ENCODE peak calls at places on chromosomes 6 and 20, in six cellular contexts. A is esophagus squamous epithelium; M is WERI-Rb-1; R is SK-N-SH; Q is brain microvascular endothelial cell; H is CD8-positive, alpha-beta memory T cell. C is an unnamed sample.

GRCh38 chr6:100261486-100261885 is 203.2 kb downstream of the SIM1 start:
- DNase-seq in A (no peak), M (no peak), Q (no peak), H (no peak), R (no peak), C (no peak)

GRCh38 chr6:111920581-111920980 is 47.3 kb upstream of the FYN start:
- DNase-seq in Q (no peak), A (no peak), R (no peak), M (no peak), H (no peak), C (no peak)

GRCh38 chr6:139977887-139978332 is 603.5 kb upstream of the CITED2 start:
- DNase-seq in Q (peak; percentile 63), A (no peak), R (no peak), M (no peak), H (no peak), C (no peak)

GRCh38 chr6:7249946-7250643 is 62.9 kb downstream of the SSR1 start:
- DNase-seq in Q (no peak), R (no peak), A (no peak), M (peak; percentile 53), H (no peak), C (no peak)

GRCh38 chr6:134630468-134631180 is 312.7 kb upstream of the SGK1 start:
- DNase-seq in H (no peak), R (peak; percentile 20), Q (no peak), A (no peak), M (no peak), C (peak; percentile 98)

GRCh38 chr6:146339716-146340115 is 203.9 kb upstream of the RAB32 start:
- DNase-seq in H (no peak), R (no peak), M (no peak), Q (no peak), A (no peak), C (no peak)

GRCh38 chr6:33999567-33999966 is 146.3 kb downstream of the GRM4 start:
- DNase-seq in A (no peak), Q (no peak), M (no peak), H (no peak), R (no peak), C (no peak)

GRCh38 chr6:168060521-168060931 is 18.5 kb downstream of the FRMD1 start:
- DNase-seq in Q (peak; percentile 62), R (peak; percentile 87), M (peak; percentile 86), H (no peak), A (no peak), C (peak; percentile 62)

GRCh38 chr6:6008648-6009421 is 2.1 kb upstream of the NRN1 start:
- DNase-seq in A (no peak), M (peak; percentile 99), Q (peak; percentile 43), R (peak; percentile 98), H (no peak), C (peak; percentile 37)

GRCh38 chr6:134529921-134530320 is 212.0 kb upstream of the SGK1 start:
- DNase-seq in R (no peak), Q (no peak), M (no peak), H (no peak), A (no peak), C (no peak)

GRCh38 chr6:143333749-143334520 is 116.6 kb downstream of the ADAT2 start:
- DNase-seq in R (no peak), A (no peak), M (no peak), H (no peak), Q (no peak), C (no peak)

GRCh38 chr20:55132523-55132922 is 657.1 kb downstream of the DOK5 start:
- DNase-seq in M (no peak), R (no peak), H (no peak), Q (no peak), A (no peak), C (no peak)

GRCh38 chr6:168865-169455 is 123.3 kb upstream of the DUSP22 start:
- DNase-seq in Q (no peak), A (no peak), R (peak; percentile 42), H (no peak), M (no peak), C (peak; percentile 47)

GRCh38 chr6:49839957-49840356 is 26.4 kb downstream of the CRISP1 start:
- DNase-seq in R (no peak), A (no peak), H (no peak), M (no peak), Q (no peak), C (no peak)

GRCh38 chr6:145887969-145888368 is 73.4 kb upstream of the FBXO30 start:
- DNase-seq in M (peak; percentile 25), Q (peak; percentile 23), A (no peak), H (peak; percentile 14), R (peak; percentile 3), C (no peak)

GRCh38 chr6:35052694-35053565 is 88.2 kb downstream of the TCP11 start:
- DNase-seq in H (no peak), Q (no peak), A (no peak), M (no peak), R (no peak), C (no peak)

GRCh38 chr20:58719971-58720371 is 27.4 kb downstream of the NPEPL1 start:
- DNase-seq in H (no peak), Q (no peak), M (no peak), A (no peak), R (peak; percentile 20), C (no peak)

GRCh38 chr20:58971429-58971828 is 9.6 kb upstream of the NELFCD start:
- DNase-seq in H (no peak), M (no peak), Q (no peak), R (no peak), A (no peak), C (no peak)

GRCh38 chr6:170179925-170180324 is 111.0 kb downstream of the DLL1 start:
- DNase-seq in M (no peak), A (no peak), Q (no peak), H (no peak), R (no peak), C (no peak)

GRCh38 chr6:139257821-139258398 is 33.9 kb downstream of the TXLNB start:
- DNase-seq in R (no peak), Q (no peak), A (no peak), H (no peak), M (no peak), C (no peak)

GRCh38 chr6:75419980-75420379 is 73.6 kb downstream of the FILIP1 start:
- DNase-seq in M (no peak), H (no peak), R (no peak), A (no peak), Q (no peak), C (no peak)

GRCh38 chr6:70763754-70764153 is 96.1 kb downstream of the SMAP1 start:
- DNase-seq in M (no peak), H (no peak), R (no peak), Q (peak; percentile 7), A (no peak), C (no peak)

GRCh38 chr6:27742833-27743573 is 169.2 kb downstream of the OR2B2 start:
- DNase-seq in Q (no peak), A (no peak), R (no peak), H (no peak), M (no peak), C (no peak)

GRCh38 chr6:27747637-27748036 is 164.6 kb downstream of the OR2B2 start:
- DNase-seq in M (no peak), H (no peak), Q (no peak), A (no peak), R (no peak), C (no peak)

GRCh38 chr6:27748662-27749061 is 163.5 kb downstream of the OR2B2 start:
- DNase-seq in R (no peak), H (no peak), A (no peak), Q (no peak), M (no peak), C (no peak)

DNA sequence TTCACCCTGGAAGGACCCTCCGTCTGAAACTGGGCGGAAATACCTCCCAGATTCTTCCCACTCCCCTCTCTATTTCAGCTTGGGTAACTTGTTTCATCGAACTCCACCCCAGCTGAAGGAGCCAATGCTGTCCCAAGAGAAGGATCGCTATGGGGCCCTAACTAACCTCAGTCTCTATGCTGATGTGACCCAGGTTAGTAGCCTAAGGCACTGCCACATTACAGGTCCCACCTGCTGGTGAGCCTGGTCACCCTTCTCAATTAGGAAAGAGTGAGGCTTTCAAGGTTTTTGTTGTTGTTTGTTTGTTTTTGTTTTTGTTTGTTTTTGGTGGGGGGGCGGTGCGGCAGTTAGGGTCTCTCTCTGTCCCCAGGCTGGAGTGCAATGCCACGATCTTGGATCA is 168.4 kb downstream of the OR2B2 start:
- DNase-seq in M (no peak), Q (no peak), A (no peak), R (no peak), H (no peak), C (no peak)
- H3K4me3 ChIP-seq in M (no peak overlapping the region), Q (no peak overlapping the region), A (no peak overlapping the region), R (no peak overlapping the region), H (no peak overlapping the region), C (no peak overlapping the region)

GRCh38 chr6:20678831-20679352 is 144.6 kb downstream of the CDKAL1 start:
- DNase-seq in Q (no peak), R (no peak), A (no peak), M (no peak), H (no peak), C (no peak)
- H3K27ac ChIP-seq in Q (no peak overlapping the region), R (no peak overlapping the region), A (no peak overlapping the region), M (no peak overlapping the region), H (no peak overlapping the region), C (no peak overlapping the region)

GRCh38 chr6:156952401-156952800 is 175.2 kb downstream of the ARID1B start:
- DNase-seq in H (no peak), A (no peak), R (no peak), Q (no peak), M (no peak), C (no peak)

GRCh38 chr6:156953478-156954146 is 176.4 kb downstream of the ARID1B start:
- DNase-seq in M (no peak), A (no peak), Q (peak; percentile 98), R (peak; percentile 89), H (no peak), C (peak; percentile 40)

GRCh38 chr6:156954781-156955180 is 177.6 kb downstream of the ARID1B start:
- DNase-seq in H (no peak), R (no peak), Q (no peak), A (no peak), M (no peak), C (no peak)

GRCh38 chr6:156954191-156954590 is 177.0 kb downstream of the ARID1B start:
- DNase-seq in Q (no peak), H (no peak), A (no peak), R (no peak), M (no peak), C (no peak)

DNA sequence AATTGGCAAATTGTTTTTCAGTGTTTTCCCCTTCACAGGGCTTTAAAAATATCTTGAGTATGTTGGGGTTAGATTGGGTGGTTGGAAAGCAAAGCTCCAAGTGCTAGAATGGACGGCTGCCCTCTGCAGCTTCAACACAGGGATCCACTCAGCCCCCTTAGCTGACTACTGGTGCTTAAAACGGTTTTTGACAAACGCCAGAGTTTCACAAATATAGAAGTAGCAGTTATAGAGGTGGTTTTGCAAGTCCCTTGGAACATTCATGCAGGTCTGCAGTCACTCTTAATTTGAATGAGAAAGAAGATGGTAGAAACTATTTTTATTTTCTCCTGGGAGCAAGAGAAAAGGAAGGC is 175.9 kb downstream of the ARID1B start:
- DNase-seq in R (peak; percentile 42), H (no peak), A (no peak), Q (no peak), M (no peak), C (no peak)
- H3K4me3 ChIP-seq in R (peak overlapping the region; percentile 35), H (no peak overlapping the region), A (no peak overlapping the region), Q (peak overlapping the region; percentile 33), M (no peak overlapping the region), C (no peak overlapping the region)

DNA sequence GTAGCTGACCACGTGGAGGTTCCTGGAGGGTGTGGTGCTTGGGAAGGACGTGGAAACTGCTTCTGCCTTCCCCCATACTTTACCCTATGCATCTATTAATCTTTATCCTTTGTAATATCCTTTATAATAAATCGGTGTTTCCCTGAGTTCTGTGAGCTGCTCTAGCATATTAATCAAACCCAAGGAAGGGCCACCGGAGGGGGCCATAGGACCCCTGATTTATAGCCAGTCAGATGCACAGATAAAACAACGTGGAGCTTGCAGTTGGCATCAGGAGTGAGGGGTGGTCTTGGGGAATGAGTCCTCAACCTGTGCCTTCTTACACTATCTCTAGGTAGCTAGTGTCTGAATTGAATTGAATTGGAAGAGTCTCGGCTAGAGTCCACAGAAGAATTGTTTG is 36.5 kb upstream of the TFAP2A start:
- DNase-seq in H (no peak), R (no peak), M (no peak), Q (no peak), A (no peak), C (no peak)
- H3K27ac ChIP-seq in H (no peak overlapping the region), R (no peak overlapping the region), M (no peak overlapping the region), Q (no peak overlapping the region), A (no peak overlapping the region), C (no peak overlapping the region)